ENCODE peak calls at places on chromosomes 1 and 21, in six cellular contexts. P is brain microvascular endothelial cell; O is CD8-positive, alpha-beta T cell; L is cardiac fibroblast; K is body of pancreas; E is fibroblast of lung. G is an unnamed sample.
A peak's percentile ranks its signal among the peaks of the same experiment; 100 is the strongest.

GRCh38 chr1:8584316-8584715 is 233.1 kb downstream of the RERE start:
- DNase-seq in O (no peak), L (no peak), E (no peak), K (no peak), P (no peak), G (no peak)

GRCh38 chr1:155645024-155645423 is 35.0 kb downstream of the MSTO1 start:
- DNase-seq in O (no peak), K (no peak), L (no peak), E (no peak), P (no peak), G (peak; percentile 59)

GRCh38 chr1:160742428-160743127 is 3.5 kb downstream of the SLAMF7 start:
- DNase-seq in L (no peak), O (no peak), E (no peak), K (no peak), P (no peak), G (no peak)

GRCh38 chr1:203453616-203454015 is 22.0 kb upstream of the PRELP start:
- DNase-seq in O (no peak), L (no peak), P (no peak), E (no peak), K (no peak), G (no peak)

GRCh38 chr1:168312718-168313604 is 32.3 kb downstream of the TBX19 start:
- DNase-seq in P (no peak), E (no peak), L (no peak), O (no peak), K (no peak), G (no peak)

GRCh38 chr1:200916152-200916551 is 21.5 kb downstream of the INAVA start:
- DNase-seq in E (no peak), O (no peak), L (no peak), P (no peak), K (no peak), G (no peak)

GRCh38 chr1:209800984-209801834 is 4.7 kb downstream of the IRF6 start:
- DNase-seq in L (no peak), K (peak; percentile 19), P (no peak), O (no peak), E (no peak), G (peak; percentile 27)

GRCh38 chr1:18962121-18962721 is 5.7 kb upstream of the IFFO2 start:
- DNase-seq in E (no peak), K (no peak), P (no peak), L (peak; percentile 42), O (no peak), G (peak; percentile 37)

GRCh38 chr21:45055861-45056260 is 18.5 kb upstream of the ADARB1 start:
- DNase-seq in O (no peak), K (no peak), P (no peak), L (no peak), E (peak; percentile 23), G (no peak)

GRCh38 chr1:109806733-109807397 is 43.1 kb upstream of the EPS8L3 start:
- DNase-seq in P (no peak), L (no peak), E (peak; percentile 54), O (no peak), K (no peak), G (no peak)

GRCh38 chr1:77975386-77975785 is 3.5 kb downstream of the FUBP1 start:
- DNase-seq in K (no peak), L (peak; percentile 61), O (no peak), P (no peak), E (no peak), G (peak; percentile 11)

GRCh38 chr1:7509593-7509992 is 261.5 kb upstream of the VAMP3 start:
- DNase-seq in L (no peak), E (no peak), K (no peak), P (no peak), O (no peak), G (no peak)

GRCh38 chr1:111603979-111604378 is 15.6 kb upstream of the RAP1A start:
- DNase-seq in O (peak; percentile 89), E (no peak), K (peak; percentile 23), P (no peak), L (no peak), G (no peak)

GRCh38 chr1:38328278-38329035 is 281.9 kb upstream of the POU3F1 start:
- DNase-seq in P (no peak), L (no peak), O (no peak), K (no peak), E (no peak), G (no peak)

DNA sequence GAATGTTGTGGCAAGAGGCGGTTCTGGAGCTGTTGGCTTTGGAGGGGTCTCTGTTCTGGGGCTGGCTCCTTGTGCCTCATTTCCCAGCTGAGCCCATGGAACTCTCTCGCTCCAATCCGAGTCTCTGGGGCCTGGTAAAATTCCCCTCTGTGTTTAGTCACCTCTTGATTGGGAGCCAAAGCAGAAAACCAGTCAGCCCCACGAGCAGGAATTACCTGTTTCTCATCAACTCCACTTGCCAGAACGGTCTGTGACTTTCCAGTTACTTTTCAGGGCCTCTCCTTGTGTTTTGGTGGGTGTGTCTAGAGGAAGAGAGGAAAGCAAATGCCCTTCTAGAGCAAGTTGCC is 10.8 kb upstream of the S100A11 start:
- DNase-seq in P (no peak), O (no peak), E (no peak), L (peak; percentile 94), K (peak; percentile 82), G (no peak)
- TF ChIP-seq CTCF in P (no peak), O (no peak), E (no peak), L (no peak), K (no peak), G (no peak)

GRCh38 chr1:234716907-234717375 is 107.0 kb upstream of the IRF2BP2 start:
- DNase-seq in K (peak; percentile 26), P (no peak), L (no peak), E (peak; percentile 42), O (no peak), G (no peak)
- H3K4me3 ChIP-seq in K (no peak overlapping the region), P (no peak overlapping the region), L (no peak overlapping the region), E (no peak overlapping the region), O (no peak overlapping the region), G (no peak overlapping the region)

GRCh38 chr1:192080671-192081070 is 77.6 kb upstream of the RGS18 start:
- DNase-seq in P (no peak), O (no peak), L (no peak), K (no peak), E (no peak), G (no peak)
- TF ChIP-seq CTCF in P (no peak), O (no peak), L (no peak), K (no peak), E (no peak), G (no peak)

GRCh38 chr1:108561731-108562326 is 1.9 kb downstream of the EEIG2 start:
- DNase-seq in K (peak; percentile 87), E (peak; percentile 14), L (peak; percentile 21), P (no peak), O (peak; percentile 88), G (peak; percentile 35)
- H3K4me3 ChIP-seq in K (no peak overlapping the region), E (peak overlapping the region; percentile 76), L (no peak overlapping the region), P (no peak overlapping the region), O (peak overlapping the region; percentile 5), G (peak overlapping the region; percentile 18)

GRCh38 chr1:52632732-52633290 is at the start of gene SHISAL2A:
- DNase-seq in P (no peak), E (peak; percentile 6), O (peak; percentile 75), K (peak; percentile 54), L (no peak), G (peak; percentile 16)
- TF ChIP-seq CTCF in P (no peak), E (no peak), O (no peak), K (no peak), L (no peak), G (no peak)

GRCh38 chr21:42276076-42276475 is 39.1 kb downstream of the TFF3 start:
- DNase-seq in P (no peak), E (no peak), O (no peak), K (no peak), L (no peak), G (no peak)

GRCh38 chr21:42271065-42271464 is 44.1 kb downstream of the TFF3 start:
- DNase-seq in P (no peak), L (no peak), E (no peak), O (no peak), K (no peak), G (no peak)

GRCh38 chr21:42276526-42277154 is 38.6 kb downstream of the TFF3 start:
- DNase-seq in E (no peak), P (no peak), K (no peak), O (no peak), L (no peak), G (no peak)

GRCh38 chr21:42272109-42272962 is 42.9 kb downstream of the TFF3 start:
- DNase-seq in P (no peak), K (no peak), E (no peak), L (no peak), O (no peak), G (no peak)

GRCh38 chr21:42272984-42273600 is 42.1 kb downstream of the TFF3 start:
- DNase-seq in P (no peak), E (no peak), L (no peak), K (no peak), O (no peak), G (no peak)
- H3K4me3 ChIP-seq in P (no peak overlapping the region), E (no peak overlapping the region), L (no peak overlapping the region), K (no peak overlapping the region), O (no peak overlapping the region), G (no peak overlapping the region)

G was measured in fibroblast of pulmonary artery.